ENCODE peak calls at places on chromosomes 12 and 14, in eight cellular contexts. M is AG04449; Z is uterus; E is CD8-positive, alpha-beta T cell; V is heart left ventricle; R is fibroblast of lung; D is astrocyte of the cerebellum; W is foreskin fibroblast. I is an unnamed sample.

GRCh38 chr14:99910337-99911268 is 117.4 kb downstream of the EML1 start:
- DNase-seq in M (peak; percentile 87), V (no peak), R (peak; percentile 74), Z (no peak), W (peak; percentile 91), E (no peak), D (peak; percentile 81), I (no peak)

GRCh38 chr12:111276189-111276588 is 92.7 kb downstream of the PHETA1 start:
- DNase-seq in W (peak; percentile 48), R (peak; percentile 6), Z (no peak), V (no peak), D (no peak), M (no peak), E (no peak), I (no peak)

GRCh38 chr12:107092669-107093546 is 441 bp downstream of the CRY1 start:
- DNase-seq in D (peak; percentile 22), E (peak; percentile 33), R (no peak), Z (peak; percentile 47), M (no peak), W (no peak), V (no peak), I (no peak)

GRCh38 chr14:21723431-21724045 is 49.9 kb upstream of the OR4E1 start:
- DNase-seq in Z (no peak), W (no peak), E (no peak), D (no peak), R (no peak), M (no peak), V (no peak), I (no peak)

GRCh38 chr12:48786591-48787544 is 2.0 kb downstream of the ADCY6 start:
- DNase-seq in M (no peak), V (no peak), D (no peak), Z (peak; percentile 43), E (no peak), W (no peak), R (no peak), I (no peak)

GRCh38 chr12:76520348-76520747 is 39.2 kb downstream of the OSBPL8 start:
- DNase-seq in R (peak; percentile 10), W (peak; percentile 3), D (no peak), V (no peak), E (no peak), Z (no peak), M (no peak), I (no peak)

GRCh38 chr12:52020126-52020525 is 13.4 kb downstream of the TAMALIN start:
- DNase-seq in R (no peak), V (no peak), D (no peak), W (no peak), E (no peak), M (no peak), Z (no peak), I (no peak)

GRCh38 chr12:47277972-47278448 is 198.3 kb upstream of the AMIGO2 start:
- DNase-seq in V (no peak), Z (no peak), D (peak; percentile 85), E (no peak), W (peak; percentile 92), R (peak; percentile 88), M (peak; percentile 77), I (no peak)

GRCh38 chr12:103964805-103965204 is 867 bp upstream of the TDG start:
- DNase-seq in Z (no peak), E (no peak), D (no peak), M (no peak), V (no peak), W (no peak), R (no peak), I (no peak)

GRCh38 chr12:40192704-40193255 is 32.0 kb upstream of the LRRK2 start:
- DNase-seq in W (no peak), Z (no peak), D (no peak), R (no peak), V (no peak), E (no peak), M (no peak), I (no peak)

GRCh38 chr14:68295316-68295816 is 475.8 kb downstream of the RAD51B start:
- DNase-seq in Z (peak; percentile 78), W (no peak), D (peak; percentile 71), E (no peak), R (no peak), M (no peak), V (no peak), I (no peak)

GRCh38 chr12:6313326-6313940 is 3.0 kb downstream of the PLEKHG6 start:
- DNase-seq in W (no peak), E (no peak), D (no peak), Z (no peak), M (no peak), R (no peak), V (no peak), I (no peak)

GRCh38 chr14:52988153-52988552 is 37.3 kb upstream of the FERMT2 start:
- DNase-seq in V (no peak), D (no peak), M (no peak), R (no peak), W (no peak), E (no peak), Z (no peak), I (no peak)

GRCh38 chr14:57391609-57392195 is 1.3 kb downstream of the NAA30 start:
- DNase-seq in W (peak; percentile 19), E (no peak), M (no peak), D (no peak), R (peak; percentile 16), V (no peak), Z (no peak), I (no peak)

GRCh38 chr14:104968541-104969401 is 9.4 kb downstream of the AHNAK2 start:
- DNase-seq in E (no peak), M (no peak), R (no peak), D (no peak), V (peak; percentile 58), Z (peak; percentile 79), W (peak; percentile 62), I (no peak)
- H3K4me3 ChIP-seq in E (no peak overlapping the region), M (peak overlapping the region; percentile 42), R (peak overlapping the region; percentile 54), D (peak overlapping the region; percentile 43), V (peak overlapping the region; percentile 38), Z (peak overlapping the region; percentile 38), W (peak overlapping the region; percentile 57), I (no peak overlapping the region)

GRCh38 chr14:22871200-22871961 is at the start of gene LRP10:
- DNase-seq in D (no peak), R (peak; percentile 88), W (peak; percentile 95), E (peak; percentile 56), M (no peak), Z (peak; percentile 93), V (peak; percentile 95), I (peak; percentile 87)

GRCh38 chr14:22870811-22871199 is 735 bp upstream of the LRP10 start:
- DNase-seq in Z (no peak), E (no peak), W (no peak), V (no peak), D (no peak), R (no peak), M (no peak), I (no peak)

GRCh38 chr14:22871962-22872832 is 657 bp downstream of the LRP10 start:
- DNase-seq in D (peak; percentile 62), V (peak; percentile 76), E (peak; percentile 47), R (peak; percentile 82), M (no peak), Z (peak; percentile 92), W (peak; percentile 90), I (peak; percentile 60)

GRCh38 chr14:22875003-22875747 is 3.6 kb downstream of the LRP10 start:
- DNase-seq in M (no peak), R (no peak), Z (no peak), E (no peak), V (no peak), D (no peak), W (no peak), I (no peak)

DNA sequence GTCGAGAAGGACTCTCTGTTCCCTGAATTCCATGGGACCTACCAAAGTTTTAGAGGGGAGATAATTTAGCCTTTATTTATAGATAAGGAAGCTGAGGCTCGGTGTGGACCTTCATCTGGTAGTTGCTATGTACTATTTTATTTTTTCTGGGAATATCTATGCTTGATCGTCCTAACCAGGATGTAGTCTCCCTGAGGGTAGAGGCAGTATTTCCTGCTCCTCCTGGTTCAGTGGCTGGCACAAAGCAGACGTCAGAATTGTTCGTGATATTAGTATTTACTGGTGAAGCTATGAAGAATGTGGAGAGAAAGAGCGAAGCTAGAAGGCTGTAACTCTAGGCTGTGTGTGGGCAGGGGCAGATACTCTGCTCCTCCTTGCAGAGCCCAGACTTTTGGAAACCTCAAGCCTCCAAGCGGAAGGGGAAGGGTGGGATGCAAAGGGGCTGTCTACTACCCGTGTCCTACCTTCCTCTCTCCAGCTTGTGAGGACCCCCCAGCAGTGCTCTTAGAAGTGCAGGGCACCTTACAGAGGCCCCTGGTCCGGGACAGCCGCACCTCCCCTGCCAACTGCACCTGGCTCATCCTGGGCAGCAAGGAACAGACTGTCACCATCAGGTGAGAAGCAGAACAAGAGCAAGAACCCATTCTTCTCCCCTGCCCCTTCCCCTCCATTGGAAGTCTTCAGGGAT is 1.4 kb downstream of the LRP10 start:
- DNase-seq in D (no peak), E (no peak), Z (no peak), V (no peak), W (no peak), R (no peak), M (no peak), I (no peak)
- TF ChIP-seq CTCF in D (no peak), E (no peak), Z (no peak), V (no peak), W (no peak), R (no peak), M (no peak), I (no peak)

DNA sequence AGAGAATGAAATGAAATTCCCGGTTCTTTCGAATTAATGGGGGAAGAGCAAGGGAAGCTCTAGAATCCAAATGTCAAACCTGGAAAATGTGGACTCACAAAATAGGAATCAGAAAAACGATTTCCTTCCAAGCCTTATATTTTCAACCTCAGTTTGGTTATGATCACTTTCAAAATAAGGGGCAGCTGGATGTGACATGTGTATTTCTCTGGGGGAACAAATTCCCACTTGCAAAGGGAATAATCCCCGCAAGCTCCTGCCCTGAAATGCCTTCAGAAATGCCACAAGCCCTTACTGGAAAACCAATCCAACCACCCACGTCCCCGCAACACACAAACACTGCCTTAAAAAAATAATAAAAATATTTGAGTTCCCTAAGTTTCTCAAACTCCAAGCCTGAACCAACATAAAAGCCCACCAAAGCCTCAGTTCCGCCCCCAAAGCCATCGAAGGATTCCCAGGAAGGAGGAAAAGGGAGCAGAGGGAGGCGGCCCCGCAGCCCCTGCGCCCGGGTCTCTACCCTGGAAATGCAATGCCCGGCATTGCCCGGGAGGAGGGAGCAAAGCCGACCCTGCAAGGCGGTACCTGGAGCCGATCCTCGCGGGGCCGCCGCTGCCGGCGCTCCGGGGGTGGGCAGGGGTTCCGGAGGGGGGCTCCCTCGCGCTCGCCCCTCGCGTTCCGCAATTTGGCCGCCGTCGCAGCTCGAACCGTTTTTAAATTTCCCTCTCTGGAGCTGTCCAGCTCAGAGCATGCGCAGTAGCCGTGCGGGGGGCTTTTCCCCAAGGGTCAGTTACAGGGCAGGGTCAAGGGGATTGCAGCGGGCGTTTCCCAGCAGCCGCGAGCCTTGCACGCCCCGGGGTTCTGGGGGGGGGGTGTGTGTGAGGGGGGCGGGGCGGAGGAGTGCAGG is at the start of gene FOXN4:
- DNase-seq in V (no peak), R (no peak), E (no peak), D (no peak), M (no peak), W (no peak), Z (no peak), I (no peak)
- H3K4me3 ChIP-seq in V (peak within 1 kb of the TSS; percentile 50), R (peak within 1 kb of the TSS; percentile 32), E (peak within 1 kb of the TSS; percentile 35), D (no peak within 1 kb of the TSS), M (no peak within 1 kb of the TSS), W (peak within 1 kb of the TSS; percentile 26), Z (peak within 1 kb of the TSS; percentile 32), I (peak within 1 kb of the TSS; percentile 46)

DNA sequence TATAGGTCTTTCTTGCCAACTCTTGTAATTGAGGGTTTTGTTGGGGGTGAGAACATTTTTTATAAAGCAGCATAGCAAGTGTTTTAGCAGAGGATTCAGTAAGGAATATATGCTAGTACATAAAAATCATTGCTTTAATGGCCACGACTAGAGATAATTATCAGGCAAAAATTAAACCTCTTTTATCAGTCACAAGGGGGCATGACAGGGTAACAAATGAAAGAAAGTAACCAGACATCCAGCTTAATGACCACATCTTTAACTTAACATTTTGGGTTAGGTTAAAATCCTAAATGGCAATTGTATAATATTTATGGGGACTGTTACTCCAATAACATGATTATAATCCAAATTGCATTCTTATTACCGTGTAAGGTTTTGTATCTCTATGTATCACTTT is 119.6 kb downstream of the LRRIQ1 start:
- DNase-seq in W (peak; percentile 38), R (peak; percentile 34), D (peak; percentile 29), E (no peak), V (no peak), M (no peak), Z (no peak), I (peak; percentile 11)
- TF ChIP-seq CTCF in W (no peak), R (no peak), D (no peak), E (no peak), V (no peak), M (no peak), Z (no peak), I (peak; percentile 49)

I was measured in LNCaP clone FGC.